ENCODE peak calls at places on chromosome 16, in four cellular contexts. V is HepG2, Y is K562, D is H1. Q is an unnamed sample.

GRCh38 chr16:27235938-27236245 is 32.6 kb downstream of the KDM8 start:
- DNase-seq in Y (no peak), D (no peak), V (no peak), Q (no peak)

GRCh38 chr16:2147981-2148671 is at the start of gene RAB26:
- DNase-seq in Y (peak), D (no peak), V (peak), Q (no peak)

GRCh38 chr16:10835281-10835931 is 16.8 kb upstream of the TVP23A start:
- DNase-seq in Y (no peak), D (no peak), V (no peak), Q (peak)

GRCh38 chr16:81008151-81008789 is 1.3 kb downstream of the CENPN start:
- DNase-seq in V (no peak), Y (no peak), D (no peak), Q (no peak)

GRCh38 chr16:4142268-4142667 is 26.0 kb upstream of the ADCY9 start:
- DNase-seq in Y (no peak), D (no peak), V (no peak), Q (peak)

GRCh38 chr16:83744521-83744981 is 63.2 kb upstream of the HSBP1 start:
- DNase-seq in D (no peak), Y (no peak), V (no peak), Q (no peak)

GRCh38 chr16:22665048-22665797 is 148.7 kb upstream of the HS3ST2 start:
- DNase-seq in D (no peak), V (no peak), Y (no peak), Q (no peak)

GRCh38 chr16:71972356-71972755 is 27.8 kb downstream of the PKD1L3 start:
- DNase-seq in Y (no peak), V (no peak), D (no peak), Q (no peak)

GRCh38 chr16:67528222-67528869 is at the start of gene RIPOR1:
- DNase-seq in D (no peak), Y (peak), V (peak), Q (no peak)

GRCh38 chr16:48434653-48435318 is 49.6 kb upstream of the SIAH1 start:
- DNase-seq in D (no peak), V (no peak), Y (no peak), Q (no peak)

GRCh38 chr16:81204794-81205680 is 33.5 kb upstream of the BCO1 start:
- DNase-seq in V (peak), D (no peak), Y (peak), Q (peak)

GRCh38 chr16:68445458-68445857 is 2.9 kb downstream of the SMPD3 start:
- DNase-seq in V (peak), D (no peak), Y (peak), Q (peak)

GRCh38 chr16:4239020-4239419 is 2.9 kb downstream of the SRL start:
- DNase-seq in V (no peak), Y (no peak), D (no peak), Q (no peak)

GRCh38 chr16:29862383-29862883 is 593 bp downstream of the CDIPT start:
- DNase-seq in V (no peak), Y (peak), D (no peak), Q (no peak)

GRCh38 chr16:35906440-35906839 is 2447.0 kb downstream of the TP53TG3F start:
- DNase-seq in V (no peak), Y (no peak), D (no peak), Q (no peak)

GRCh38 chr16:4820652-4821051 is 18.2 kb upstream of the ROGDI start:
- DNase-seq in Y (no peak), V (no peak), D (no peak), Q (no peak)

GRCh38 chr16:14241631-14242030 is 170.5 kb downstream of the MRTFB start:
- DNase-seq in D (no peak), Y (no peak), V (no peak), Q (no peak)

GRCh38 chr16:68074850-68075249 is 10.3 kb upstream of the NFATC3 start:
- DNase-seq in V (no peak), D (no peak), Y (no peak), Q (peak)

GRCh38 chr16:2447920-2448583 is 11.9 kb upstream of the TEDC2 start:
- DNase-seq in Y (no peak), V (no peak), D (no peak), Q (no peak)

GRCh38 chr16:81279375-81279774 is 35.4 kb upstream of the GAN start:
- DNase-seq in V (no peak), D (no peak), Y (no peak), Q (no peak)

GRCh38 chr16:14486520-14487303 is 143.3 kb downstream of the PARN start:
- DNase-seq in Y (peak), D (no peak), V (peak), Q (no peak)

GRCh38 chr16:59192551-59193199 is 458.6 kb upstream of the GOT2 start:
- DNase-seq in D (no peak), Y (no peak), V (peak), Q (no peak)

GRCh38 chr16:11047057-11047456 is 102.7 kb downstream of the CLEC16A start:
- DNase-seq in Y (no peak), V (no peak), D (no peak), Q (no peak)

GRCh38 chr16:11254913-11255736 is 879 bp downstream of the SOCS1 start:
- DNase-seq in D (no peak), Y (peak), V (no peak), Q (no peak)

GRCh38 chr16:24955975-24956731 is 59.0 kb downstream of the ARHGAP17 start:
- DNase-seq in D (no peak), V (no peak), Y (no peak), Q (no peak)

GRCh38 chr16:46853713-46854443 is 22.9 kb upstream of the C16orf87 start:
- DNase-seq in V (peak), D (peak), Y (peak), Q (no peak)

GRCh38 chr16:87325480-87325879 is 8.3 kb upstream of the C16orf95 start:
- DNase-seq in Y (no peak), V (no peak), D (no peak), Q (no peak)

GRCh38 chr16:3971261-3971660 is 90.7 kb upstream of the CREBBP start:
- DNase-seq in V (no peak), Y (no peak), D (no peak), Q (peak)

GRCh38 chr16:10153993-10154788 is 28.0 kb downstream of the GRIN2A start:
- DNase-seq in Y (no peak), V (no peak), D (no peak), Q (no peak)

GRCh38 chr16:30002614-30003346 is 6.7 kb downstream of the INO80E start:
- DNase-seq in D (no peak), Y (no peak), V (no peak), Q (no peak)

GRCh38 chr16:71600822-71601221 is 23.9 kb upstream of the TAT start:
- DNase-seq in V (peak), Y (no peak), D (no peak), Q (no peak)

GRCh38 chr16:79272141-79272577 is 328.4 kb downstream of the MAF start:
- DNase-seq in D (no peak), V (no peak), Y (no peak), Q (no peak)

GRCh38 chr16:162271-162991 is 3.3 kb upstream of the HBM start:
- DNase-seq in V (no peak), D (no peak), Y (no peak), Q (no peak)

GRCh38 chr16:69244336-69244735 is 57.4 kb downstream of the SNTB2 start:
- DNase-seq in D (no peak), Y (no peak), V (no peak), Q (no peak)

GRCh38 chr16:11097782-11098167 is 153.4 kb downstream of the CLEC16A start:
- DNase-seq in D (no peak), V (no peak), Y (no peak), Q (no peak)

GRCh38 chr16:69930117-69930776 is 20.9 kb upstream of the CLEC18A start:
- DNase-seq in V (peak), Y (peak), D (no peak), Q (no peak)

GRCh38 chr16:69204106-69204655 is 17.2 kb downstream of the SNTB2 start:
- DNase-seq in V (no peak), D (no peak), Y (no peak), Q (no peak)

GRCh38 chr16:5502467-5502869 is 404.9 kb upstream of the EEF2KMT start:
- DNase-seq in Y (peak), V (peak), D (peak), Q (no peak)

DNA sequence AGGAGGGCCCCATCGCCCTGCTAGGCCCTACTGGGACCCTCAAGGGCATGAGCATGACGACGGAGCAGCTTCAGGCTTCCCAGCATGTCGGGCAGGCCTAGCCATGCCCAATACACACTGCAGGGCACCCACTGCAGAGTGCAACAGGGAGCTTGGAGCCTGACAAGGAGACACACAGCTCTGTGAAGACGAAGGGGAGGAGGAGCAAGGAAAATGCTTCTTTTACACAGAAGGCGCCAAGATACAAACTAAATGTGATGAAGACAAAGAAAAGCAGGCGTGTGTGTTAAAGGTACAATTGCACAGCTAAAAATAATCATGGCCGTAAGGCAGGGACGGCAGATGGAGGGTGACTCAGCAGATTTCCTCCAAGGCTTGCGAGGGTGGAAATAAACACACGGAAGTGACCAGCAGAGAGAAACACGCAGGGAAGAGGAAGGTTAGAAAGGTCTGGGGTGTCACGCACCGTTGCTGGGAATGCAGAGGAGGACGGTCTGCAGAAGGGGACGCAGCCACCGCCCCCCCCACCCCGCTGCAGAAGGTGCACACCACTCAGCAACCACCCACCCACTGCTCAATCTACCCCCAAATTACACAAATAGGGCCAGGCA is 108.5 kb downstream of the ZNF778 start:
- DNase-seq in Y (peak), V (no peak), D (no peak), Q (no peak)
- TF ChIP-seq HDAC6 in Y (no peak), V (no peak), D (no peak), Q (no peak)

GRCh38 chr16:54998834-54999233 is 68.2 kb downstream of the IRX5 start:
- DNase-seq in V (no peak), Y (no peak), D (no peak), Q (no peak)
- TF ChIP-seq HDAC6 in V (no peak), Y (no peak), D (no peak), Q (no peak)

GRCh38 chr16:57882206-57882605 is 79.9 kb upstream of the KIFC3 start:
- DNase-seq in D (no peak), Y (no peak), V (no peak), Q (no peak)

GRCh38 chr16:57884655-57885133 is 82.4 kb upstream of the KIFC3 start:
- DNase-seq in D (no peak), Y (no peak), V (no peak), Q (no peak)

GRCh38 chr16:57882797-57883196 is 80.5 kb upstream of the KIFC3 start:
- DNase-seq in D (no peak), Y (no peak), V (no peak), Q (no peak)

GRCh38 chr16:57883480-57883879 is 81.2 kb upstream of the KIFC3 start:
- DNase-seq in V (no peak), Y (no peak), D (no peak), Q (no peak)

DNA sequence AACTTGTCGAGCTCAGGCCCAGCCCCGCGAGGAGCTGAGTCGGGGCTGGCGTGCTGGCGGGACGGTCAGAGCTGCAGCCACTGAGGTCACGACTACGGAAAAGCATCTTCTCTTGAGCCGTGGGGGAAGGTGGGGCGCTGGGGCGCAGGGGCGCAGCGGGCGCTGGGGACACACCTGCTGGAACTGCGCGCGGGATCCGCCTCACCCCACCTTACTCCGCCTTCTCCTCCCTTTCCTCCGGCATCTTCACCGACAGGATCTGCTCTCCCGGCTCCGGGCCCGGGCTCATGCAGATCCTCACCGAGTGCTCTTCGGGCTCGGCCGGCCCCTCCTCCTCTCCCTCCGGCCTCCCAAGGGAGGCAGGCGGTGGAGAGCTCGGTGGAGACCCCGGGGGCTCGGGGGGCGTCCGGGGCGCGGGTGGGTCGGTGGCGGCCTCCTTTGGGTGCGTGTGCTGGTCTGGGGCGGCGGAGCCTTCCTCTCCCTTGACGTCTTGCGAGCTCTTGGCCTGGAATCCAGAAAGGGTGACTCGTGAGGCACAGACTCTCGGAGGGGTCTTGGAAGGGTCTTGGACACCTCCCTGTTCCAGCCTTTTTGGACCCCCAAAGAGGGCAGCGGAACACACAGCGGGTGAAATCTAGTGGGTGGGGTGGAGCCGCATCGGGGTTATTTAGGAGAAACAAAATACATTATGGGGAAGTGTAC is 81.8 kb upstream of the KIFC3 start:
- DNase-seq in D (no peak), V (no peak), Y (no peak), Q (no peak)
- TF ChIP-seq HDAC6 in D (no peak), V (no peak), Y (no peak), Q (no peak)

DNA sequence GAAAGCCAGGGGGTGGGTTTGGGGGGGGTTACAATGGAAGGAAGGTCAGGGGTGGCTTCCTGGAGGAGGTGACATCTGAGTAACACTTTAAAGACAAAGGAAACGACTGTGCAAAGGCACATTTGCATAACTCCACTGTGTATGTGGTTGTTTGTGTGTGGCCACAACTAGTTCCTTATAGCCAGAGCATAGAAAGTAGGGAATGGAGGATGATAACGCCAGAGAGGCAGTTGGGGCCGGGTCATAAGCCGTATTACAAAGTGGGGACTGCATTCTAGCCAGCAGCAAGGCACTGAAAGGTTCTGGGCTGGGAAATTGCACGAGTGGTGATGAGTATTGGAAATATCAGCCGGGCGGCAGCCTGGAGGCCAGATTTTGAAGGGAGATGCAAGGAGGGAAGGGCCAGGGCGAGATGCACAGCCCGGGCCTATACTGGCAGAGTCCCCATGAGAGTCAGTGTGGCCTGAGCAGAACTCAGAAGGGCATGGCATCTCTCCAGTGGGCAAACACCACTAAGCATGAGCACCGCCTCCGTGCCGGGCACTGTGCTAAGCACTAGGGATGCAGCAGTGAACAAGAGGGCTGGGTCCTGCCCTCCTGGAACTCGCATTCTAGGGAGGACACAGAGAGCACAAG is 33.6 kb downstream of the TK2 start:
- DNase-seq in D (no peak), V (no peak), Y (no peak), Q (no peak)
- TF ChIP-seq HDAC6 in D (no peak), V (no peak), Y (no peak), Q (no peak)

GRCh38 chr16:50461400-50461760 is 86.8 kb upstream of the NKD1 start:
- DNase-seq in Y (no peak), D (no peak), V (no peak), Q (no peak)

GRCh38 chr16:50466170-50466569 is 82.0 kb upstream of the NKD1 start:
- DNase-seq in D (no peak), V (no peak), Y (no peak), Q (no peak)

GRCh38 chr16:50464325-50465290 is 83.6 kb upstream of the NKD1 start:
- DNase-seq in V (no peak), D (no peak), Y (no peak), Q (no peak)

GRCh38 chr16:50462793-50463507 is 85.2 kb upstream of the NKD1 start:
- DNase-seq in D (no peak), Y (no peak), V (peak), Q (no peak)

GRCh38 chr16:50463581-50464324 is 84.4 kb upstream of the NKD1 start:
- DNase-seq in V (peak), D (no peak), Y (no peak), Q (no peak)
- TF ChIP-seq HDAC6 in V (no peak), D (no peak), Y (no peak), Q (no peak)

DNA sequence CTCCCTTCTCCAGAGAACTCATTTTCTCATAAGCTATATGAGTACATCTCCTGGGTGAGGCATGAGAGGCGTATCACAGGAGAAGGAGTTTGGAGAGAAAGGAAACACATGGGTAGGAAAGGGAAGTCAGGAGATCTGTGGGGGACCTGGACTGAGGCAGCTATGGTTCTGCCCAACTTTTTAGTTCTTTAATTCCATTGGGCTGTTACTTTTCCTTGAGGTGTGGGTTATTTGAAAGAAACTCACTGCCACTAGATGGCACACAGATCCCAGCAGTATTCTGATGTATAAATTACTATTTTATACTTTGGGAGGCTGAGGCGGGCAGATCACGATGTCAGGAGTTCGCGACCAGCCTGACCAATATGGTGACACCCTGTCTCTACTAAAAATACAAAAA is 63.6 kb downstream of the NUP93 start:
- DNase-seq in D (no peak), V (peak), Y (no peak), Q (no peak)
- TF ChIP-seq HDAC6 in D (no peak), V (no peak), Y (no peak), Q (no peak)

DNA sequence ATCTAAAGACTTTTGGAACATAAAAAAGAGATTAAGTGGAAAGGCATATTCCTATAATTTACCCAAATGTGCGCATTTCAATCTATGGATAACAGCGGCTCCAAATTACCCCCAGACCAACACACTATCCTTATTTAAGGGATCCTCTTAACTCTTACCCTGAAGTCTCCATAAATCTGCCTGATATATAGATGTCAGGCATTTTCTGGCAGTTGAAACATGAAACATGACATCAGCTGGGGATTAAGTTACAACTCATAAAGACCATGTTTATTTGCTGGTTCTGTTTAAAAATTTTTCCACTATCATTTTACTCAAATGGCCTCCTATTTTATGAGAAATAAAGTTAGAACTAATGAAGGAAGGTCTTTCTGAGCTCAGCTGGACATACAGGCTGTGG is 478.5 kb upstream of the SALL1 start:
- DNase-seq in Y (no peak), V (no peak), D (no peak), Q (no peak)
- TF ChIP-seq HDAC6 in Y (no peak), V (no peak), D (no peak), Q (no peak)

DNA sequence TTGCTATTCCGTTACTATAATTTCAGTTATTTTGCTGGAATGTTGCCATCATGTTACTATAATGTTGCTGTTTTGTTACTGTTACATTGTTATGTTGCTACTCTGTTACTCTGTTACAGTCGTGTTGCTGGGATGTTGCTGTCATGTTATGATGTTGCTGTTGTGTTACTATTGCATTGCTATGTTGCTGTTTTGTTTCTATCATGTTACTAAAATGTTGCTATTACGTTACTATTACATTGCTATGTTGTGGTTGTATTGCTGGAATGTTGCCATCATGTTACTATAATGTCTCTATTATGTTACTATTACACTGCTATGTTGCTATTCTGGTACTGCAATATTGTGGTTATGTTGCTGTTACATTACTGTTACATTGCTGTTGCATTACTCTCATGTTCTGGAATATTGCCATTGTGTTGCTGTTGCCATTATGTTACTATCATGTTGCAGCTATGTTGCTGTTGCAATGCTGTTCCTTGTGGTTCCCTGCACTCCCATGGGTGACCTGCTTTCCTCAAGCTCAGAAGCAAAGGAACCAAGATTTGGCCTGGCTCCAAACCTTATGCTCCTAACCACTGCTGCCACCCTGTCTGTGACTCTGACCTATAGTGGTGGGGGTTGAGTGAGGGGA is 64.4 kb downstream of the ABCC6 start:
- DNase-seq in D (no peak), V (no peak), Y (no peak), Q (no peak)
- TF ChIP-seq HDAC6 in D (no peak), V (no peak), Y (no peak), Q (no peak)